ENCODE peak calls at places on chromosome 19, in five cellular contexts. Z is H1, I is HepG2, C is testis, R is adrenal gland. X is an unnamed sample.
A peak's percentile ranks its signal among the peaks of the same experiment; 100 is the strongest.

GRCh38 chr19:46659151-46660007 is 1.6 kb downstream of the DACT3 start:
- DNase-seq in R (peak; percentile 42), Z (peak; percentile 71), C (peak; percentile 46), I (no peak), X (no peak)

GRCh38 chr19:46840157-46840942 is 10.3 kb downstream of the AP2S1 start:
- DNase-seq in R (no peak), C (peak; percentile 68), Z (peak; percentile 60), I (peak; percentile 63), X (peak; percentile 48)

GRCh38 chr19:29501816-29502580 is 23.8 kb upstream of the VSTM2B start:
- DNase-seq in Z (no peak), I (no peak), R (no peak), C (no peak), X (no peak)

GRCh38 chr19:531753-532571 is at the start of gene CDC34:
- DNase-seq in R (no peak), I (no peak), Z (no peak), C (no peak), X (no peak)

GRCh38 chr19:13860679-13861391 is 16.1 kb upstream of the NANOS3 start:
- DNase-seq in Z (no peak), C (no peak), I (no peak), R (no peak), X (no peak)

GRCh38 chr19:45553464-45553863 is 31.1 kb downstream of the OPA3 start:
- DNase-seq in Z (peak; percentile 67), C (no peak), I (no peak), R (no peak), X (no peak)

GRCh38 chr19:30719189-30719990 is 347.2 kb downstream of the ZNF536 start:
- DNase-seq in R (peak; percentile 78), Z (peak; percentile 70), I (no peak), C (peak; percentile 67), X (peak; percentile 79)

GRCh38 chr19:55075366-55075998 is at the start of gene EPS8L1:
- DNase-seq in C (no peak), I (no peak), Z (peak; percentile 86), R (no peak), X (no peak)

GRCh38 chr19:11421607-11422098 is 2.5 kb upstream of the RGL3 start:
- DNase-seq in R (peak; percentile 72), I (no peak), Z (peak; percentile 100), C (peak; percentile 61), X (peak; percentile 43)

GRCh38 chr19:6723108-6723618 is 2.7 kb upstream of the C3 start:
- DNase-seq in R (no peak), I (peak; percentile 93), Z (no peak), C (peak; percentile 59), X (no peak)

GRCh38 chr19:13109361-13110098 is 6.9 kb upstream of the LYL1 start:
- DNase-seq in R (no peak), C (no peak), Z (no peak), I (no peak), X (no peak)

GRCh38 chr19:50451223-50451534 is 18.5 kb downstream of the MYBPC2 start:
- DNase-seq in Z (no peak), I (no peak), C (no peak), R (no peak), X (no peak)

GRCh38 chr19:6765738-6766356 is 1.4 kb downstream of the SH2D3A start:
- DNase-seq in Z (peak; percentile 80), C (no peak), I (peak; percentile 19), R (no peak), X (no peak)

GRCh38 chr19:5001547-5002131 is 32.7 kb downstream of the KDM4B start:
- DNase-seq in C (no peak), I (peak; percentile 58), Z (no peak), R (no peak), X (no peak)

GRCh38 chr19:41409288-41409687 is 11.7 kb downstream of the BCKDHA start:
- DNase-seq in C (peak; percentile 63), I (peak; percentile 92), Z (no peak), R (no peak), X (no peak)

GRCh38 chr19:50870417-50871089 is 2.7 kb upstream of the KLK2 start:
- DNase-seq in R (no peak), C (peak; percentile 86), Z (peak; percentile 52), I (peak; percentile 12), X (no peak)

GRCh38 chr19:50648659-50649058 is 586 bp upstream of the C19orf81 start:
- DNase-seq in I (no peak), C (no peak), Z (no peak), R (no peak), X (no peak)

GRCh38 chr19:24000656-24001055 is 86.0 kb downstream of the ZNF726 start:
- DNase-seq in R (no peak), C (no peak), I (no peak), Z (no peak), X (no peak)

GRCh38 chr19:45075215-45076028 is 856 bp downstream of the ZNF296 start:
- DNase-seq in R (no peak), I (peak; percentile 39), Z (peak; percentile 80), C (peak; percentile 35), X (peak; percentile 88)

GRCh38 chr19:13366529-13367143 is 139.6 kb downstream of the CACNA1A start:
- DNase-seq in R (no peak), C (no peak), Z (peak; percentile 56), I (no peak), X (no peak)

GRCh38 chr19:34350161-34350561 is 14.8 kb upstream of the GPI start:
- DNase-seq in I (no peak), R (no peak), Z (no peak), C (no peak), X (no peak)

GRCh38 chr19:10227215-10227971 is 3.7 kb downstream of the S1PR2 start:
- DNase-seq in C (peak; percentile 84), R (no peak), Z (no peak), I (no peak), X (no peak)

DNA sequence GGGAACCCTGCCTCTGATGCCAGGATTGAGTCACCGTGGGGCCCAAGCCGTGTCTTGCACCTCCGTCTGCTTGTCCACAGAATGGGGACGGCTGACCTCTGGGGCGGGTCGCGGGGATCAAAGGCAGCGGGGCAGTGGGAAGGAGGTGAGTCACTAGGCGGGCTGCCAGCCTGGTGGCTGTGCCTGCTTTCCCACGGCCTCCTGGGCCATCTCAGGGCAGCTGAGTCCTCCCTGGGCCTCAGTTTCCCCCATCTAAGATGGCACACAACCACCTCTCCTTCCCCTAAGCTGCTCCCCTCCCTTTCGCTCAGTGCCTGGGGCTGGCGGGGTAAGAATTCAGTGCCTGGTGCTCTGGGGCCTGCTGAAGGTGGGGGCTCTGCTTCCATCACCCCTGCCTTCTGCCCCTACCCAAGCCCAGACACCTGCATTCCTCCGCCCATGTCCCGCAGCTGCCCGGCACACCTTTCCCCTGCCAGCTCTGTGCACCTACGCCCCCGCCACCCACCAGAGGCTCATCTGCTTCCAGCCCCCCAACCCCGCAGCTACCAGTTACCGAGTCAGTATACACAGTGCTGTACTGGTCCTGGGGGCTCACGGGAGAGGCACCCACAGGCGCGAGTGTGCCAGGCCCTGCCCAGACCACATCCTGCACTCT is 3.5 kb downstream of the MKNK2 start:
- DNase-seq in C (no peak), R (peak; percentile 86), Z (no peak), I (no peak), X (no peak)
- TF ChIP-seq POLR2A in C (no peak), R (no peak), Z (no peak), I (no peak), X (no peak)

GRCh38 chr19:2989236-2989946 is 12.0 kb downstream of the TLE6 start:
- DNase-seq in Z (no peak), C (no peak), I (no peak), R (no peak), X (no peak)
- TF ChIP-seq POLR2A in Z (no peak), C (no peak), I (no peak), R (no peak), X (no peak)

GRCh38 chr19:39308531-39309304 is 11.9 kb downstream of the LRFN1 start:
- DNase-seq in Z (peak; percentile 85), I (no peak), R (no peak), C (no peak), X (no peak)

GRCh38 chr19:39314016-39314728 is 6.5 kb downstream of the LRFN1 start:
- DNase-seq in C (no peak), I (no peak), Z (no peak), R (no peak), X (no peak)

GRCh38 chr19:39307822-39308530 is 11.8 kb downstream of the IFNL1 start:
- DNase-seq in C (no peak), I (no peak), R (no peak), Z (peak; percentile 76), X (no peak)

GRCh38 chr19:39307233-39307821 is 11.1 kb downstream of the IFNL1 start:
- DNase-seq in C (no peak), I (no peak), R (no peak), Z (peak; percentile 89), X (no peak)

DNA sequence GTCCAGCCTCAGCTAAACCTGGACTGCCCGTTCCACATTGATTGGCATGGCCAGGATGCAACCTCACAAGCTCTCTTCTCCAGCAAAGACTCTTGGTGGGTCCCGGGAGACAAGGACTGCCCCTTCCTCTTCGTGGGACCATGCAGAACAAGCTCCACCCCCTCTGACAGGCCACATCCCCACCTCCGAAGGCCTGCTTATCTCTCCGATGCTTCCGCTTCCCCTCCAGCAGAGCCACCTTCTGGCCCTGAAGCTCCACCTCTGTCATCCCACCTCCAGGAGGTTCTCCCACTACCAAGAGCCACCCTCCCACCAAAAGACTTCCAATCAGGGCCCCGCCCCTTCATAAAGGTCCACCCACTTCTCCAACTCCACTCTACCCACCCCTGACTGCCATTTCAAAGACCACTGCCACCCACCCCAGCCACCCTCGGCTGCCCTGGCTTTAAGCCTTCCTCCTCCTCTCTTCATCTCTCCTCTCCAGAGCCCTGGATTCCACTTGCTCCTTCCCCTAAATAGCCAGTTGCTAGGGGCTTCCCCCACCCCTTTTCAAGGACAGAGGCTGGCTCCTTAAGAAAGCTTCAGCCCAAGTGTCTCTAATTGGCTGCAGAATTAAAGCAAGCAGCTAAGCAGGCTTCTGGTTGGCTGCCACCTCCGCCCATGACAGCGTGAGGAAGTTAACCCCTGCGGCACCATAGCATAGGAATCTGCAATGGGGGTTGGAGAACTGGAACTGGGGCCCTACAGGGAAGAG is 9.9 kb downstream of the LRFN1 start:
- DNase-seq in I (no peak), C (no peak), R (no peak), Z (no peak), X (no peak)
- TF ChIP-seq POLR2A in I (no peak), C (no peak), R (no peak), Z (no peak), X (no peak)

GRCh38 chr19:53431399-53432087 is at the start of gene ZNF761:
- DNase-seq in C (peak; percentile 98), Z (peak; percentile 100), R (peak; percentile 97), I (peak; percentile 91), X (peak; percentile 95)
- TF ChIP-seq POLR2A in C (peak; percentile 72), Z (peak; percentile 41), R (no peak), I (peak; percentile 74), X (no peak)

GRCh38 chr19:53541971-53542370 is 4.0 kb downstream of the ZNF331 start:
- DNase-seq in R (no peak), Z (no peak), C (no peak), I (no peak), X (no peak)

GRCh38 chr19:53540091-53540490 is 2.1 kb downstream of the ZNF331 start:
- DNase-seq in I (no peak), Z (no peak), R (no peak), C (no peak), X (no peak)

GRCh38 chr19:53546766-53547541 is 9.0 kb downstream of the ZNF331 start:
- DNase-seq in R (no peak), Z (no peak), C (no peak), I (no peak), X (no peak)

GRCh38 chr19:53549354-53549753 is 11.4 kb downstream of the ZNF331 start:
- DNase-seq in I (no peak), Z (no peak), C (no peak), R (no peak), X (no peak)

GRCh38 chr19:53545271-53546065 is 7.5 kb downstream of the ZNF331 start:
- DNase-seq in I (no peak), R (no peak), Z (no peak), C (no peak), X (no peak)
- TF ChIP-seq POLR2A in I (no peak), R (no peak), Z (no peak), C (no peak), X (no peak)

GRCh38 chr19:16382775-16383543 is 58.3 kb downstream of the KLF2 start:
- DNase-seq in Z (peak; percentile 91), C (peak; percentile 92), I (peak; percentile 36), R (peak; percentile 85), X (peak; percentile 91)
- TF ChIP-seq POLR2A in Z (no peak), C (no peak), I (no peak), R (no peak), X (no peak)